ENCODE peak calls at places on chromosome 4, in four cellular contexts. One of them, this sample, is unnamed.

GRCh38 chr4:56342746-56343145 is 44.5 kb downstream of the AASDH start:
- DNase-seq in transverse colon: no peak
- DNase-seq in stomach: no peak
- DNase-seq in sigmoid colon: no peak
- DNase-seq in this sample: no peak

GRCh38 chr4:82713856-82714255 is 84.7 kb downstream of the SCD5 start:
- DNase-seq in transverse colon: no peak
- DNase-seq in stomach: no peak
- DNase-seq in sigmoid colon: no peak
- DNase-seq in this sample: no peak

GRCh38 chr4:152364383-152364782 is 171.5 kb downstream of the FBXW7 start:
- DNase-seq in transverse colon: no peak
- DNase-seq in stomach: no peak
- DNase-seq in sigmoid colon: no peak
- DNase-seq in this sample: no peak

GRCh38 chr4:136395212-136395722 is 1137.0 kb downstream of the PCDH18 start:
- DNase-seq in transverse colon: no peak
- DNase-seq in stomach: no peak
- DNase-seq in sigmoid colon: no peak
- DNase-seq in this sample: no peak

GRCh38 chr4:142314183-142314582 is 531.9 kb downstream of the INPP4B start:
- DNase-seq in transverse colon: peak; percentile 41
- DNase-seq in stomach: no peak
- DNase-seq in sigmoid colon: no peak
- DNase-seq in this sample: no peak

GRCh38 chr4:170589597-170590191 is 499.9 kb upstream of the AADAT start:
- DNase-seq in transverse colon: no peak
- DNase-seq in stomach: no peak
- DNase-seq in sigmoid colon: no peak
- DNase-seq in this sample: no peak

GRCh38 chr4:167509551-167509950 is 275.3 kb upstream of the SPOCK3 start:
- DNase-seq in transverse colon: no peak
- DNase-seq in stomach: no peak
- DNase-seq in sigmoid colon: no peak
- DNase-seq in this sample: no peak

GRCh38 chr4:53855886-53856260 is 208.5 kb downstream of the CHIC2 start:
- DNase-seq in transverse colon: no peak
- DNase-seq in stomach: no peak
- DNase-seq in sigmoid colon: peak; percentile 67
- DNase-seq in this sample: no peak

GRCh38 chr4:160928482-160928881 is 1235.3 kb downstream of the FSTL5 start:
- DNase-seq in transverse colon: no peak
- DNase-seq in stomach: no peak
- DNase-seq in sigmoid colon: no peak
- DNase-seq in this sample: no peak

GRCh38 chr4:148004228-148004813 is 272.4 kb downstream of the ARHGAP10 start:
- DNase-seq in transverse colon: peak; percentile 28
- DNase-seq in stomach: no peak
- DNase-seq in sigmoid colon: no peak
- DNase-seq in this sample: peak; percentile 35

GRCh38 chr4:89177807-89178206 is 66.5 kb downstream of the TIGD2 start:
- DNase-seq in transverse colon: no peak
- DNase-seq in stomach: no peak
- DNase-seq in sigmoid colon: no peak
- DNase-seq in this sample: no peak

GRCh38 chr4:5472166-5472565 is 236.2 kb downstream of the EVC2 start:
- DNase-seq in transverse colon: no peak
- DNase-seq in stomach: no peak
- DNase-seq in sigmoid colon: no peak
- DNase-seq in this sample: no peak

GRCh38 chr4:112085156-112086035 is 59.9 kb upstream of the FAM241A start:
- DNase-seq in transverse colon: no peak
- DNase-seq in stomach: no peak
- DNase-seq in sigmoid colon: no peak
- DNase-seq in this sample: no peak

GRCh38 chr4:112077743-112078142 is 67.5 kb upstream of the FAM241A start:
- DNase-seq in transverse colon: no peak
- DNase-seq in stomach: no peak
- DNase-seq in sigmoid colon: no peak
- DNase-seq in this sample: no peak

GRCh38 chr4:112086036-112086434 is 59.2 kb upstream of the FAM241A start:
- DNase-seq in transverse colon: no peak
- DNase-seq in stomach: no peak
- DNase-seq in sigmoid colon: no peak
- DNase-seq in this sample: no peak

GRCh38 chr4:112083587-112084347 is 61.5 kb upstream of the FAM241A start:
- DNase-seq in transverse colon: no peak
- DNase-seq in stomach: no peak
- DNase-seq in sigmoid colon: no peak
- DNase-seq in this sample: no peak

DNA sequence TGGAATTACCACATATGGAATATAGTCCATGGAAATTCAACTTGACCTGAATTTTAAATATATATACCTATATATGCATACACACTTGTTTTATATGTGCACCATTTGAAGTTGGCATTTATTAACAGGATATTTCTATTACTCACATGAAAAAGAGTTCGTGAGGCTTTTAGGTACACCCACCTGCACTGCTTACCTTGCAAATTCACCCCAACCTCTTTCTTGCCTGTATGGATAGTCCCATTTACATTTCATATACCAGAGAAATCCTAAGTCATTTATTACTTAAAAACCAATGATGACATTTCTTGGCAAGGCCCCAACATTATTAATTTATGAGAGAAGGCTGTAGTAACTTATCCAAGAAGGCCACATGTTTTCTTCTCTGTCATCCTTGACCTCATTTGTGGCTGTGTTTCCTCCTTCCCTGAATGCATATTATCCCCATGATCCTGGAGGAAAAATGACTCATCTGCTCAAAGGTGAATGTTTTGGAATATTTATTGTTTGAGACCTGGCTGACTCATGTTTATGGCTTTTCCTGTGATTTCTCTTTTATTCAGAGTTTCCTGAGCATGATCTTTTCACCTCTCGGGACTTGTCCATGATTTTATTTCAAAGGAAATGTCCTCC is 62.2 kb upstream of the FAM241A start:
- DNase-seq in transverse colon: no peak
- DNase-seq in stomach: no peak
- DNase-seq in sigmoid colon: no peak
- DNase-seq in this sample: no peak
- TF ChIP-seq POLR2AphosphoS5 in transverse colon: peak; percentile 65
- TF ChIP-seq POLR2AphosphoS5 in stomach: peak; percentile 7
- TF ChIP-seq POLR2AphosphoS5 in sigmoid colon: no peak
- TF ChIP-seq POLR2AphosphoS5 in this sample: no peak

GRCh38 chr4:13246107-13246506 is 238.0 kb downstream of the RAB28 start:
- DNase-seq in transverse colon: no peak
- DNase-seq in stomach: no peak
- DNase-seq in sigmoid colon: no peak
- DNase-seq in this sample: no peak

GRCh38 chr4:13244342-13244905 is 239.7 kb downstream of the RAB28 start:
- DNase-seq in transverse colon: no peak
- DNase-seq in stomach: no peak
- DNase-seq in sigmoid colon: no peak
- DNase-seq in this sample: no peak

GRCh38 chr4:13243152-13243551 is 241.0 kb downstream of the RAB28 start:
- DNase-seq in transverse colon: no peak
- DNase-seq in stomach: no peak
- DNase-seq in sigmoid colon: no peak
- DNase-seq in this sample: no peak

DNA sequence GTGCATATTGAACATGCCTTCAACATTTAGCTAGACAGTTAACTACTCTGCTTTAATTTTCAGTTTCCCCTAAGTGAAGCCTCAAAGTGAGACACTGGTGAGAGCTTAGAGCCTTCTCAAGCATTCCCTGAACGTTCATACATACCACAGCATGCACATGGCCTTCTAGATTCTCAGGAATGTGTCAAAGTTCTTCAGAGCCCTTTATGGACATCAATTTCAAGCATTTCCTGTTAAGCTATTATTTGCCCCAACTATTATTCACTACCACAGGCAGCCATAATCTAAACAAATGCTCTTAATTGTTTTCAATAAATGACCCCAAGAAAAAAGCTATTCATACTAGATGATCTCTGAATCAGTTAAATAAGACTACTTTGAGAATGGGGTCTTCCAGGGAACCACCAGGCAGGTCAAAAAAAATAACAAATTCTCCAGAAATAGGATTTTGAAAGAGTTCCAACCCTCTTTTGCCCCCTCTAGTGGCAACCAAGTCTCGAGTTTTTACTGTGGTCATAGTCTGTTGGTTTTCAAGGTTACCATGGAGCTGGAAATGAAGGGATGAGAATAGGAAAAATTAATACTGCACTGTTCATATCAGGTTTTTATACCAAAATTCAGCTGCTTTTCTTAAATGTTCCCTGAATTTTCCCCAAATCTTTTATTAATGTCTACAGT is 235.4 kb downstream of the RAB28 start:
- DNase-seq in transverse colon: no peak
- DNase-seq in stomach: no peak
- DNase-seq in sigmoid colon: no peak
- DNase-seq in this sample: no peak
- TF ChIP-seq CTCF in transverse colon: no peak
- TF ChIP-seq CTCF in stomach: no peak
- TF ChIP-seq CTCF in sigmoid colon: no peak
- TF ChIP-seq CTCF in this sample: no peak

GRCh38 chr4:87574996-87575395 is 33.3 kb upstream of the DSPP start:
- DNase-seq in transverse colon: no peak
- DNase-seq in stomach: no peak
- DNase-seq in sigmoid colon: no peak
- DNase-seq in this sample: no peak

GRCh38 chr4:87575408-87575807 is 32.9 kb upstream of the DSPP start:
- DNase-seq in transverse colon: no peak
- DNase-seq in stomach: no peak
- DNase-seq in sigmoid colon: no peak
- DNase-seq in this sample: no peak

GRCh38 chr4:87575983-87576382 is 32.3 kb upstream of the DSPP start:
- DNase-seq in transverse colon: no peak
- DNase-seq in stomach: no peak
- DNase-seq in sigmoid colon: no peak
- DNase-seq in this sample: no peak

GRCh38 chr4:87580057-87580456 is 28.3 kb upstream of the DSPP start:
- DNase-seq in transverse colon: no peak
- DNase-seq in stomach: no peak
- DNase-seq in sigmoid colon: no peak
- DNase-seq in this sample: no peak

DNA sequence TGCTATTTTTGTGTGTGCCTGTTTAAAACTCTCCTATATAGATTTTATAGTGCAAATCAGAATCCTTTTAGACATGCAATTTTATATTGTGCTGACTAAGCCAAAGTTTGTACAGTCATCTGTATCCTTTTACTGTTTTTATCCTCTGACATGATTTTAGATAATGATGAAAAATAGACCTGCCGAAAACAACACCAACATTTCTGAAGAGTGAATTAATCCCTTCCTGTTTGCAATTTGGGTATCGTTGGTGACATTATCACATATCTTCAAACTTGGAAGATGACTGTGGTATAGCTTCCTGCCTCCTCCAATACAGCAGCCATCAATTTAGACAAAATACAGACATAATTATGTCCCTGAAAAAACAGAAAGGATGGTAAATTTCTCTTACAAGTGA is 28.9 kb upstream of the DSPP start:
- DNase-seq in transverse colon: no peak
- DNase-seq in stomach: no peak
- DNase-seq in sigmoid colon: no peak
- DNase-seq in this sample: no peak
- H3K4me1 ChIP-seq in transverse colon: no peaks in the 10 kb centered on the region
- H3K4me1 ChIP-seq in stomach: no peaks in the 10 kb centered on the region
- H3K4me1 ChIP-seq in sigmoid colon: no peaks in the 10 kb centered on the region
- H3K4me1 ChIP-seq in this sample: no peaks in the 10 kb centered on the region

DNA sequence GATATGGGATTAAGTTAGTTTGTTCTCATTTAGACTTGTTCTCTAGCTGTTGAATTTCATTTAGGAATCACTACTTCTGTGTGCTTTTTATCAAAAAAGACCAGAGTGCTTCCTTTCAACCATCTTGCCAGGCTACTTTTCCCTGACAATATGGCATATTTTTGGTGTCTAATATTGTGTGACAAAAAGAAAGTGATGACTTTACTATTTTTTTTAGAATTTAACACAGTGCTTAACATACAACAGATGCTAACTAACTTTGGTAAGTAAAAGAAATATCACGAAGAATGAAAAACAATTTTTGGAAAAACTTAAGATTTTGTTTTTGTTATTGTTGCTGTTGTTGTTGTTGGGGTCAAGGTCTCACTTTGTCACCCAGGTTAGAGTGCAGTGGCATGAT is 462.2 kb upstream of the PABPC4L start:
- DNase-seq in transverse colon: no peak
- DNase-seq in stomach: no peak
- DNase-seq in sigmoid colon: no peak
- DNase-seq in this sample: no peak
- TF ChIP-seq POLR2AphosphoS5 in transverse colon: no peak
- TF ChIP-seq POLR2AphosphoS5 in stomach: no peak
- TF ChIP-seq POLR2AphosphoS5 in sigmoid colon: no peak
- TF ChIP-seq POLR2AphosphoS5 in this sample: no peak

DNA sequence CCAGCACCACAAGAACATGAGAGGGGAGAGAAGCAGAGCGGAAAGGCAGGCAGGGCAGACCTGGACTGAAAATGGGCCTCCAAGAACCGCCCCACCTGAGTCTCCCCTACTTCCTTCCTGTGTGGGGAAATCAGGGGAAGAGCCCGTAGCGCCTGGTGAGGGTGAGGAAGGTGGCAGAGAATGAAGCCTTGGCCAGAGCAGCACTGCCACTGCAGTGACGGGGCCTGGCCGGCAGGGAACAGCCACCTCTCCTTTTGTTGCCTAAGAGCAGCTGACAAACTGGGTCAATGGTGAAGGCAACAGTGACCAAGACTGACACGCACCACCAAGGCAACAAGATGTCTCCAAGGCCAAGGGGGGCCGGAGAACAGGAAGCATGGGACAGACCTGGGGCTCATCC is 58.4 kb upstream of the CBR4 start:
- DNase-seq in transverse colon: no peak
- DNase-seq in stomach: no peak
- DNase-seq in sigmoid colon: no peak
- DNase-seq in this sample: no peak
- TF ChIP-seq CTCF in transverse colon: no peak
- TF ChIP-seq CTCF in stomach: no peak
- TF ChIP-seq CTCF in sigmoid colon: no peak
- TF ChIP-seq CTCF in this sample: no peak

DNA sequence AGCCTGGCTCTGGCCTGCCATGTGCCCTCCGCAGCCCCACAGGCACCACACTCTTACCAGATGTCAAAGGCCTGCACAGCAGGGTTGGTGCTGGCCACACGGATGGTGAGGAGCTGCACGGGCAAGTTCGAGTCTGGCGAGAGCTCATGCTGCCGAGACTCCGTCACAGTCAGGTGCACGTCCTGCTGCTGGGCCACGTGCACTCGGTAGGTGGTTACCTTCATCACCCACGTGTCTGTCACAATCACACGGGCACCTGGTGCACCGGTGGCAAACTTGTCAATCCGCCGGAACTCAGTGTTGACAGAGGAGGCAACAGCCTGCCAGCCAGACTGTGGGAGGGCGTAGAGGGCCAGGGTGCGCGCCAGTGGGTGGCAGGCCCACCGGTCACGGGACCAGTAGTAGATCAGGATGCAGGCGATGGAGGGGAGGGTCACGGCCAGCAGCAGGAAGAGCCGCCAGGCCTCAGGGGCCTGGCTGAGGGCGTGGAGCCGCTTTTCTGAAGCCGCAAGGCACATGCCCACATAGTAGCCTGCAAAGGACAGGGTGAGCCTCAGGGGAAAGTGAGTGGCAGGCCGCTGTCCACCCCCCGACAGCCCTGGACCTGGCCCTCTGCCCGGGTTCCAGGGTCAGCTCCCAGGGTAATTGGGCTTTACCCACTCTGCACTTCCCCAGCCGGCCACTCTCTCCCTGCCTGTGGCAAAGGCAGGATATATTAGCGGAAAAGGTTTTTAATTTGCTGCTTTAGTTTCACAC is 2.9 kb downstream of the TMEM129 start:
- DNase-seq in transverse colon: no peak
- DNase-seq in stomach: peak; percentile 82
- DNase-seq in sigmoid colon: no peak
- DNase-seq in this sample: peak; percentile 72
- H3K4me1 ChIP-seq in transverse colon: peaks cover 45% of the 10 kb centered on the region
- H3K4me1 ChIP-seq in stomach: peaks cover 90% of the 10 kb centered on the region
- H3K4me1 ChIP-seq in sigmoid colon: peaks cover 66% of the 10 kb centered on the region
- H3K4me1 ChIP-seq in this sample: peaks cover 40% of the 10 kb centered on the region